ENCODE peak calls at places on chromosome 5, in seven cellular contexts. One of them, this sample, is unnamed.

GRCh38 chr5:40401965-40402364 is 277.8 kb upstream of the PTGER4 start:
- DNase-seq in HFF-Myc: no peak
- DNase-seq in testis: no peak
- DNase-seq in GM23248: peak
- DNase-seq in A549: peak
- DNase-seq in CD8-positive, alpha-beta T cell: no peak
- DNase-seq in fibroblast of pulmonary artery: no peak
- DNase-seq in this sample: no peak

GRCh38 chr5:150588495-150588890 is 52.0 kb upstream of the SYNPO start:
- DNase-seq in CD8-positive, alpha-beta T cell: no peak
- DNase-seq in GM23248: no peak
- DNase-seq in A549: no peak
- DNase-seq in testis: no peak
- DNase-seq in fibroblast of pulmonary artery: no peak
- DNase-seq in HFF-Myc: no peak
- DNase-seq in this sample: no peak

GRCh38 chr5:148966348-148966747 is 96.5 kb downstream of the SH3TC2 start:
- DNase-seq in CD8-positive, alpha-beta T cell: no peak
- DNase-seq in GM23248: no peak
- DNase-seq in fibroblast of pulmonary artery: no peak
- DNase-seq in HFF-Myc: no peak
- DNase-seq in testis: no peak
- DNase-seq in A549: no peak
- DNase-seq in this sample: no peak

GRCh38 chr5:35063386-35063785 is 15.6 kb upstream of the AGXT2 start:
- DNase-seq in CD8-positive, alpha-beta T cell: no peak
- DNase-seq in GM23248: peak
- DNase-seq in fibroblast of pulmonary artery: no peak
- DNase-seq in testis: no peak
- DNase-seq in HFF-Myc: no peak
- DNase-seq in A549: no peak
- DNase-seq in this sample: no peak

GRCh38 chr5:33212900-33213299 is 227.9 kb upstream of the TARS1 start:
- DNase-seq in GM23248: no peak
- DNase-seq in testis: no peak
- DNase-seq in A549: no peak
- DNase-seq in CD8-positive, alpha-beta T cell: no peak
- DNase-seq in HFF-Myc: no peak
- DNase-seq in fibroblast of pulmonary artery: no peak
- DNase-seq in this sample: no peak

GRCh38 chr5:96022971-96023370 is 61.3 kb upstream of the ELL2 start:
- DNase-seq in fibroblast of pulmonary artery: no peak
- DNase-seq in testis: no peak
- DNase-seq in A549: no peak
- DNase-seq in CD8-positive, alpha-beta T cell: no peak
- DNase-seq in HFF-Myc: no peak
- DNase-seq in GM23248: no peak
- DNase-seq in this sample: no peak

GRCh38 chr5:41109186-41109585 is 38.0 kb upstream of the MROH2B start:
- DNase-seq in HFF-Myc: no peak
- DNase-seq in CD8-positive, alpha-beta T cell: no peak
- DNase-seq in A549: no peak
- DNase-seq in fibroblast of pulmonary artery: no peak
- DNase-seq in GM23248: no peak
- DNase-seq in testis: no peak
- DNase-seq in this sample: no peak

GRCh38 chr5:134873494-134873893 is 677 bp upstream of the TXNDC15 start:
- DNase-seq in A549: no peak
- DNase-seq in testis: no peak
- DNase-seq in GM23248: peak
- DNase-seq in CD8-positive, alpha-beta T cell: no peak
- DNase-seq in HFF-Myc: no peak
- DNase-seq in fibroblast of pulmonary artery: no peak
- DNase-seq in this sample: peak

GRCh38 chr5:31194892-31195291 is 1.4 kb downstream of the CDH6 start:
- DNase-seq in HFF-Myc: no peak
- DNase-seq in fibroblast of pulmonary artery: no peak
- DNase-seq in A549: no peak
- DNase-seq in CD8-positive, alpha-beta T cell: no peak
- DNase-seq in testis: no peak
- DNase-seq in GM23248: peak
- DNase-seq in this sample: no peak
- H3K4me3 ChIP-seq in HFF-Myc: peak
- H3K4me3 ChIP-seq in fibroblast of pulmonary artery: peak
- H3K4me3 ChIP-seq in A549: peak
- H3K4me3 ChIP-seq in CD8-positive, alpha-beta T cell: no peak
- H3K4me3 ChIP-seq in testis: peak
- H3K4me3 ChIP-seq in GM23248: peak
- H3K4me3 ChIP-seq in this sample: no peak

DNA sequence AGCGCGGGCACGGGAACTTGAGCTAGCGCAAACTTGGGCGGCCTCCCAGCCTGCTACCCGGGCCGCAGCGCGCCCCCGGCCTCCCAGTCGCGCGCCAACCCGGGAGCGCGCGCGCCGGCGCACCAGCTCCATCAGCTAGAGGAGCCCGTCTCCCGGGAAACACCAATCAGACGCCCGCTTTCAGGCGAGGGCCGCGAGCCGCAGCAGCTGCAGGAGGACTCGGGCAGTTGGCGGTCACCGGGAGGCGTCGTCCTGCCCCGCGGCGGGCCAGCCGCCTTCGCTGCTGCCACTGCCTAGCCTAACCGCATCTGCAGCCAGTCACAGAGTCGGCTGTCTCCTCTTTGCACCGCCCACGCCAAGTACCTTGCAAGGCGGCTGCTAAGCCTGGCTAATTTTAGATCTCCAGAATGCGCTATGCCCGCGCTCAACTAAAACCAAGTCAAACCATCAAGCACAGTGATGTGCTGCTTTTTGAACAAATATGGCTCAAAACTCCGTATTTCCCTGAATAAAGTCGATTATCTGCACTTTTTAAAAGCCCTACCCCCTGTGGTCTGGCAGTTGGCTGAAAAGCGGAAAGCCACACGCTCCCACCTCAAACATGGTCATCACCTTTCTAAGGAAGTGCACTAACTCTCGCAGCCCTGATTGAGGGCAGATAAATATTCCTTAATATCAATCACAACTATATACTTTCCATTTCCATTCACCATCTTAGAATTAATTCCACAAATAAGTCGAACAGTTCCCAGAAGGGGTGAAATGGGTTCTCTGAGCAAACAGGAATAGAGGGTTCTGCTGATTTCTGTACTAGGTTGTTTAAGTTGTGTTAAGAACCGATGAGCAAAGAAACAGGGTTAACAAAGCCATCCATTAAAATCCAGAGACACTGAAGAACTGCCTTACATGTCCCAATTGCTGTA is 221.8 kb downstream of the MEF2C start:
- DNase-seq in HFF-Myc: no peak
- DNase-seq in GM23248: peak
- DNase-seq in A549: peak
- DNase-seq in fibroblast of pulmonary artery: peak
- DNase-seq in CD8-positive, alpha-beta T cell: no peak
- DNase-seq in testis: peak
- DNase-seq in this sample: peak
- H3K4me3 ChIP-seq in HFF-Myc: peak
- H3K4me3 ChIP-seq in GM23248: peak
- H3K4me3 ChIP-seq in A549: peak
- H3K4me3 ChIP-seq in fibroblast of pulmonary artery: peak
- H3K4me3 ChIP-seq in CD8-positive, alpha-beta T cell: peak
- H3K4me3 ChIP-seq in testis: peak
- H3K4me3 ChIP-seq in this sample: peak

DNA sequence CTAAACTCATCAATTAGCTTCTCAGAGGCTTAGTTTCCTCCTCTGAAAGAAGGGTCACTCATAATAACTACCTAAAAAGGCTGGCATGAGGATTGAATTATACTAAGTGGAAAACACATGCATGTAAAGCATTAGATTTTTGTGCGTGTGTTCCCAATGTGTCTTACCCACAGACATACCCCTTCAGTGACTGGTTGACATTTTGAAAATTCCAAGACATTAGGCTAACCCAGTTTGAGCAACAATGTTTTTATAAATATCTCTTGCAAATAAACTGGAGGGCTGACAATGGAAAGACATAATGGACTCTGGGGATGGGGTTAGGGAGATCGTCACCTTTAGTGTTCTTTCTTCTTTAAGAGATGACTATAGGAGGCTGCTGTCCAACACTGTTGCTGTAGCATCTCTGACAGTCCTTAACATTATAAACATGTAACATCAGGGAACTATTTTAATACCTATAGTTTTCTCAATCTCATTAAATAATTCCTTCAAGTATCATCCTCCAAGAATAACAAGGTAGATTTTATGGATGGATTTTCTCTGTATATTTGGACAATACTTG is 24.3 kb downstream of the HMHB1 start:
- DNase-seq in A549: no peak
- DNase-seq in CD8-positive, alpha-beta T cell: no peak
- DNase-seq in fibroblast of pulmonary artery: no peak
- DNase-seq in testis: no peak
- DNase-seq in GM23248: peak
- DNase-seq in HFF-Myc: no peak
- DNase-seq in this sample: no peak
- H3K4me3 ChIP-seq in A549: no peak
- H3K4me3 ChIP-seq in CD8-positive, alpha-beta T cell: no peak
- H3K4me3 ChIP-seq in fibroblast of pulmonary artery: no peak
- H3K4me3 ChIP-seq in testis: no peak
- H3K4me3 ChIP-seq in GM23248: no peak
- H3K4me3 ChIP-seq in HFF-Myc: no peak
- H3K4me3 ChIP-seq in this sample: no peak

GRCh38 chr5:122907238-122907637 is 61.8 kb downstream of the SNX24 start:
- DNase-seq in testis: no peak
- DNase-seq in fibroblast of pulmonary artery: peak
- DNase-seq in GM23248: peak
- DNase-seq in HFF-Myc: peak
- DNase-seq in CD8-positive, alpha-beta T cell: no peak
- DNase-seq in A549: peak
- DNase-seq in this sample: no peak
- H3K4me3 ChIP-seq in testis: no peak
- H3K4me3 ChIP-seq in fibroblast of pulmonary artery: no peak
- H3K4me3 ChIP-seq in GM23248: peak
- H3K4me3 ChIP-seq in HFF-Myc: no peak
- H3K4me3 ChIP-seq in CD8-positive, alpha-beta T cell: no peak
- H3K4me3 ChIP-seq in A549: no peak
- H3K4me3 ChIP-seq in this sample: no peak

GRCh38 chr5:103228056-103228455 is 30.5 kb upstream of the MACIR start:
- DNase-seq in GM23248: peak
- DNase-seq in fibroblast of pulmonary artery: peak
- DNase-seq in testis: no peak
- DNase-seq in A549: no peak
- DNase-seq in CD8-positive, alpha-beta T cell: no peak
- DNase-seq in HFF-Myc: no peak
- DNase-seq in this sample: no peak

GRCh38 chr5:103224118-103224893 is 34.3 kb upstream of the MACIR start:
- DNase-seq in fibroblast of pulmonary artery: peak
- DNase-seq in A549: peak
- DNase-seq in CD8-positive, alpha-beta T cell: peak
- DNase-seq in HFF-Myc: peak
- DNase-seq in testis: peak
- DNase-seq in GM23248: peak
- DNase-seq in this sample: peak

GRCh38 chr5:103224894-103225246 is 33.7 kb upstream of the MACIR start:
- DNase-seq in fibroblast of pulmonary artery: no peak
- DNase-seq in GM23248: no peak
- DNase-seq in CD8-positive, alpha-beta T cell: no peak
- DNase-seq in A549: no peak
- DNase-seq in HFF-Myc: no peak
- DNase-seq in testis: no peak
- DNase-seq in this sample: no peak

GRCh38 chr5:103232393-103232999 is 26.1 kb upstream of the MACIR start:
- DNase-seq in HFF-Myc: peak
- DNase-seq in A549: peak
- DNase-seq in fibroblast of pulmonary artery: peak
- DNase-seq in GM23248: peak
- DNase-seq in testis: peak
- DNase-seq in CD8-positive, alpha-beta T cell: no peak
- DNase-seq in this sample: peak

DNA sequence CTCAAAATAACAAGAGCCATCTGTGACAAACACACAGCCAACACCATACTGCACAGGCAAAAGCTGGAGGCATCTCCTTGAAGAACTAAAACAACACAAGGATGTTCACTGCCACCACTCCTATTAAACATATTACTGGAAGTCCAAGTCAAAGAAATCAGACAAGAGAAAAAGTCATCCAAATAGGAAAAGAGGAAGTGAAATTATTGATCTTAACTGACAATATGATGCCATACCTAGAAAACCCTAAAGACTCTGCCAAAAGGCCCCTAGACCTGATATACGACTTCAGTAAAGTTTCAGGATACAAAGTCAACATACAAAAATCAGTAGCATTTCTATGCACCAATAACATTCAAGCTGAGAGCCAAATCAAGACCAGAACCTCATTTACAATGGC is 30.0 kb upstream of the MACIR start:
- DNase-seq in fibroblast of pulmonary artery: no peak
- DNase-seq in GM23248: no peak
- DNase-seq in CD8-positive, alpha-beta T cell: no peak
- DNase-seq in A549: no peak
- DNase-seq in testis: no peak
- DNase-seq in HFF-Myc: no peak
- DNase-seq in this sample: no peak
- H3K4me3 ChIP-seq in fibroblast of pulmonary artery: no peak
- H3K4me3 ChIP-seq in GM23248: no peak
- H3K4me3 ChIP-seq in CD8-positive, alpha-beta T cell: no peak
- H3K4me3 ChIP-seq in A549: no peak
- H3K4me3 ChIP-seq in testis: no peak
- H3K4me3 ChIP-seq in HFF-Myc: no peak
- H3K4me3 ChIP-seq in this sample: no peak